ENCODE peak calls at places on chromosomes 1 and 21, in five cellular contexts. One of them, this sample, is unnamed.

GRCh38 chr1:7579016-7579415 is 192.1 kb upstream of the VAMP3 start:
- DNase-seq in Right ventricle myocardium superior: peak
- DNase-seq in Daoy: no peak
- DNase-seq in NCI-H1694 treated with DMSO at 0.1 percent for 48 hours: no peak
- DNase-seq in hypothalamus: no peak
- DNase-seq in this sample: no peak

GRCh38 chr1:112402682-112403643 is 6.9 kb downstream of the CTTNBP2NL start:
- DNase-seq in Right ventricle myocardium superior: no peak
- DNase-seq in Daoy: no peak
- DNase-seq in NCI-H1694 treated with DMSO at 0.1 percent for 48 hours: no peak
- DNase-seq in hypothalamus: no peak
- DNase-seq in this sample: no peak

GRCh38 chr1:230176871-230177411 is 109.9 kb downstream of the GALNT2 start:
- DNase-seq in Right ventricle myocardium superior: peak
- DNase-seq in Daoy: no peak
- DNase-seq in NCI-H1694 treated with DMSO at 0.1 percent for 48 hours: peak
- DNase-seq in hypothalamus: no peak
- DNase-seq in this sample: peak

GRCh38 chr21:45541221-45542039 is 810 bp downstream of the SLC19A1 start:
- DNase-seq in Right ventricle myocardium superior: peak
- DNase-seq in Daoy: peak
- DNase-seq in NCI-H1694 treated with DMSO at 0.1 percent for 48 hours: no peak
- DNase-seq in hypothalamus: no peak
- DNase-seq in this sample: peak

GRCh38 chr21:45295576-45296365 is 8.1 kb upstream of the POFUT2 start:
- DNase-seq in Right ventricle myocardium superior: no peak
- DNase-seq in Daoy: peak
- DNase-seq in NCI-H1694 treated with DMSO at 0.1 percent for 48 hours: no peak
- DNase-seq in hypothalamus: no peak
- DNase-seq in this sample: no peak

GRCh38 chr1:171636141-171636540 is 14.1 kb downstream of the MYOCOS start:
- DNase-seq in Right ventricle myocardium superior: no peak
- DNase-seq in Daoy: no peak
- DNase-seq in NCI-H1694 treated with DMSO at 0.1 percent for 48 hours: no peak
- DNase-seq in hypothalamus: no peak
- DNase-seq in this sample: no peak

GRCh38 chr1:16006552-16007485 is 2.8 kb downstream of the SRARP start:
- DNase-seq in Right ventricle myocardium superior: no peak
- DNase-seq in Daoy: no peak
- DNase-seq in NCI-H1694 treated with DMSO at 0.1 percent for 48 hours: no peak
- DNase-seq in hypothalamus: no peak
- DNase-seq in this sample: no peak

GRCh38 chr21:26098758-26099157 is 71.8 kb downstream of the APP start:
- DNase-seq in Right ventricle myocardium superior: no peak
- DNase-seq in Daoy: no peak
- DNase-seq in NCI-H1694 treated with DMSO at 0.1 percent for 48 hours: no peak
- DNase-seq in hypothalamus: no peak
- DNase-seq in this sample: no peak

GRCh38 chr1:182723195-182723594 is 38.8 kb upstream of the RGS8 start:
- DNase-seq in Right ventricle myocardium superior: peak
- DNase-seq in Daoy: no peak
- DNase-seq in NCI-H1694 treated with DMSO at 0.1 percent for 48 hours: no peak
- DNase-seq in hypothalamus: no peak
- DNase-seq in this sample: no peak

GRCh38 chr1:183711691-183712401 is 58.7 kb upstream of the APOBEC4 start:
- DNase-seq in Right ventricle myocardium superior: peak
- DNase-seq in Daoy: peak
- DNase-seq in NCI-H1694 treated with DMSO at 0.1 percent for 48 hours: peak
- DNase-seq in hypothalamus: no peak
- DNase-seq in this sample: peak

GRCh38 chr1:246641394-246641793 is 75.1 kb downstream of the CNST start:
- DNase-seq in Right ventricle myocardium superior: no peak
- DNase-seq in Daoy: no peak
- DNase-seq in NCI-H1694 treated with DMSO at 0.1 percent for 48 hours: no peak
- DNase-seq in hypothalamus: no peak
- DNase-seq in this sample: no peak

GRCh38 chr1:5661196-5662130 is 330.8 kb downstream of the NPHP4 start:
- DNase-seq in Right ventricle myocardium superior: peak
- DNase-seq in Daoy: no peak
- DNase-seq in NCI-H1694 treated with DMSO at 0.1 percent for 48 hours: no peak
- DNase-seq in hypothalamus: no peak
- DNase-seq in this sample: no peak

GRCh38 chr1:17979815-17980214 is 127.8 kb upstream of the IGSF21 start:
- DNase-seq in Right ventricle myocardium superior: no peak
- DNase-seq in Daoy: no peak
- DNase-seq in NCI-H1694 treated with DMSO at 0.1 percent for 48 hours: no peak
- DNase-seq in hypothalamus: no peak
- DNase-seq in this sample: no peak

GRCh38 chr1:228459091-228459993 is 27.8 kb upstream of the RNF187 start:
- DNase-seq in Right ventricle myocardium superior: peak
- DNase-seq in Daoy: peak
- DNase-seq in NCI-H1694 treated with DMSO at 0.1 percent for 48 hours: peak
- DNase-seq in hypothalamus: no peak
- DNase-seq in this sample: peak

This sample was measured in DMS 273 treated with DMSO at 0.1 percent for 48 hours.